ENCODE peak calls at places on chromosomes 3 and 15, in five cellular contexts. Y, M, W, G and D are unnamed samples.

GRCh38 chr15:71804695-71805470 is 5.5 kb upstream of the NR2E3 start:
- DNase-seq in Y (no peak), M (no peak), W (no peak), G (no peak), D (no peak)

GRCh38 chr3:114624676-114625181 is 330.9 kb downstream of the TIGIT start:
- DNase-seq in Y (peak; percentile 85), M (peak; percentile 8), W (peak; percentile 94), G (peak; percentile 58), D (no peak)

GRCh38 chr15:48411971-48412591 is 80.9 kb downstream of the DUT start:
- DNase-seq in Y (no peak), M (no peak), W (no peak), G (no peak), D (no peak)

GRCh38 chr15:71532994-71533393 is 277.4 kb upstream of the NR2E3 start:
- DNase-seq in Y (peak; percentile 2), M (no peak), W (no peak), G (no peak), D (peak; percentile 9)

GRCh38 chr3:72523409-72524172 is 324.7 kb downstream of the SHQ1 start:
- DNase-seq in Y (no peak), M (peak; percentile 61), W (peak; percentile 45), G (peak; percentile 50), D (peak; percentile 33)

GRCh38 chr3:114216186-114216970 is 21.0 kb downstream of the ZNF80 start:
- DNase-seq in Y (peak; percentile 56), M (no peak), W (no peak), G (no peak), D (no peak)

GRCh38 chr3:12556723-12557471 is at the start of gene MKRN2:
- DNase-seq in Y (peak; percentile 83), M (peak; percentile 83), W (peak; percentile 78), G (peak; percentile 91), D (peak; percentile 73)

GRCh38 chr15:62067448-62068044 is 769 bp downstream of the C2CD4A start:
- DNase-seq in Y (peak; percentile 45), M (peak; percentile 8), W (no peak), G (peak; percentile 49), D (peak; percentile 16)

GRCh38 chr3:24004171-24004938 is 59.3 kb downstream of the NR1D2 start:
- DNase-seq in Y (no peak), M (no peak), W (no peak), G (no peak), D (no peak)

GRCh38 chr15:45386420-45386819 is 8.1 kb upstream of the GATM start:
- DNase-seq in Y (no peak), M (no peak), W (no peak), G (no peak), D (no peak)

GRCh38 chr15:70870066-70870465 is 16.1 kb upstream of the LARP6 start:
- DNase-seq in Y (no peak), M (no peak), W (peak; percentile 46), G (no peak), D (no peak)

GRCh38 chr3:139533781-139534443 is 5.6 kb downstream of the RBP1 start:
- DNase-seq in Y (peak; percentile 77), M (no peak), W (peak; percentile 49), G (no peak), D (no peak)

GRCh38 chr3:53072653-53073552 is 27.0 kb upstream of the SFMBT1 start:
- DNase-seq in Y (peak; percentile 40), M (peak; percentile 80), W (peak; percentile 82), G (peak; percentile 93), D (peak; percentile 87)

GRCh38 chr3:31765856-31766255 is 215.2 kb downstream of the OSBPL10 start:
- DNase-seq in Y (no peak), M (no peak), W (no peak), G (no peak), D (no peak)

GRCh38 chr3:169965562-169965961 is 1.0 kb upstream of the SEC62 start:
- DNase-seq in Y (no peak), M (no peak), W (no peak), G (no peak), D (no peak)

GRCh38 chr3:161372321-161373260 is 1.3 kb upstream of the SPTSSB start:
- DNase-seq in Y (peak; percentile 14), M (peak; percentile 1), W (peak; percentile 31), G (peak; percentile 25), D (peak; percentile 7)

GRCh38 chr15:101406796-101407195 is 82.7 kb downstream of the PCSK6 start:
- DNase-seq in Y (no peak), M (no peak), W (no peak), G (no peak), D (no peak)

GRCh38 chr3:99907959-99908544 is 90.4 kb downstream of the CMSS1 start:
- DNase-seq in Y (no peak), M (no peak), W (no peak), G (no peak), D (no peak)

GRCh38 chr15:30991301-30992072 is at the start of gene MTMR10:
- DNase-seq in Y (peak; percentile 85), M (peak; percentile 83), W (peak; percentile 71), G (peak; percentile 78), D (peak; percentile 76)